ENCODE peak calls at places on chromosomes 11 and 22, in four cellular contexts. B, H, A and K are unnamed samples.

GRCh38 chr22:50112151-50113118 is 22.6 kb downstream of the MOV10L1 start:
- DNase-seq in B (peak; percentile 6), H (peak; percentile 94), A (peak; percentile 4), K (peak; percentile 13)

GRCh38 chr22:44045171-44045570 is 21.1 kb downstream of the PARVB start:
- DNase-seq in B (no peak), H (peak; percentile 43), A (peak; percentile 51), K (no peak)

GRCh38 chr11:133506551-133507094 is 25.7 kb downstream of the OPCML start:
- DNase-seq in B (no peak), H (no peak), A (no peak), K (no peak)

GRCh38 chr11:1196516-1197391 is 26.1 kb upstream of the MUC5B start:
- DNase-seq in B (no peak), H (no peak), A (no peak), K (no peak)

GRCh38 chr11:102430158-102430836 is 22.3 kb downstream of the TMEM123 start:
- DNase-seq in B (no peak), H (peak; percentile 78), A (no peak), K (no peak)

GRCh38 chr11:45852712-45853101 is 5.4 kb downstream of the CRY2 start:
- DNase-seq in B (no peak), H (no peak), A (no peak), K (no peak)

GRCh38 chr22:32050678-32051515 is 7.8 kb downstream of the SLC5A1 start:
- DNase-seq in B (peak; percentile 85), H (peak; percentile 96), A (peak; percentile 63), K (peak; percentile 97)

GRCh38 chr22:48825802-48826520 is 1001.7 kb downstream of the BRD1 start:
- DNase-seq in B (no peak), H (no peak), A (no peak), K (no peak)

GRCh38 chr11:114346709-114347141 is 50.5 kb downstream of the NNMT start:
- DNase-seq in B (no peak), H (no peak), A (no peak), K (peak; percentile 56)

GRCh38 chr22:33823552-33823951 is 96.7 kb downstream of the LARGE1 start:
- DNase-seq in B (no peak), H (no peak), A (no peak), K (no peak)

GRCh38 chr11:20661445-20661844 is 7.9 kb upstream of the NELL1 start:
- DNase-seq in B (no peak), H (no peak), A (no peak), K (peak; percentile 4)

GRCh38 chr22:17739196-17739975 is 34.9 kb downstream of the BID start:
- DNase-seq in B (no peak), H (no peak), A (no peak), K (no peak)